ENCODE peak calls at places on chromosomes 5 and 9, in four cellular contexts. X is ovary, A is aorta, C is hepatocyte. F is an unnamed sample.

GRCh38 chr9:110532908-110533665 is 46.5 kb downstream of the SVEP1 start:
- DNase-seq in A (no peak), C (no peak), X (no peak), F (peak)

GRCh38 chr5:143592648-143593047 is 189.2 kb upstream of the NR3C1 start:
- DNase-seq in A (no peak), C (no peak), X (no peak), F (peak)

GRCh38 chr5:132261881-132262845 is 4.7 kb downstream of the PDLIM4 start:
- DNase-seq in X (no peak), A (no peak), C (no peak), F (no peak)

GRCh38 chr9:5608298-5609254 is 20.3 kb upstream of the RIC1 start:
- DNase-seq in X (no peak), C (no peak), A (no peak), F (peak)

GRCh38 chr5:150469718-150470470 is 20.4 kb upstream of the RPS14 start:
- DNase-seq in A (no peak), C (peak), X (no peak), F (peak)

GRCh38 chr5:87746891-87747366 is 334.2 kb upstream of the CCNH start:
- DNase-seq in A (no peak), X (no peak), C (no peak), F (peak)

GRCh38 chr5:150142800-150143724 is 12.6 kb downstream of the PDGFRB start:
- DNase-seq in C (peak), X (peak), A (peak), F (peak)

GRCh38 chr5:134902071-134902801 is 2.7 kb upstream of the PCBD2 start:
- DNase-seq in A (no peak), C (no peak), X (no peak), F (peak)

GRCh38 chr5:81125959-81126358 is 107.2 kb upstream of the CKMT2 start:
- DNase-seq in A (peak), X (peak), C (peak), F (peak)

GRCh38 chr5:42951169-42951846 is 88.8 kb downstream of the ANXA2R start:
- DNase-seq in X (peak), C (no peak), A (peak), F (peak)

GRCh38 chr5:76801159-76801802 is 17.5 kb upstream of the F2RL1 start:
- DNase-seq in X (no peak), C (no peak), A (peak), F (peak)

GRCh38 chr5:62330302-62330701 is 24.3 kb downstream of the KIF2A start:
- DNase-seq in X (no peak), A (no peak), C (no peak), F (no peak)

GRCh38 chr5:35884125-35884788 is 27.6 kb downstream of the IL7R start:
- DNase-seq in C (no peak), X (no peak), A (no peak), F (peak)
- H3K4me3 ChIP-seq in C (no peak), X (no peak), A (no peak), F (no peak)

GRCh38 chr9:109074236-109074889 is 45.4 kb downstream of the TMEM245 start:
- DNase-seq in A (no peak), X (no peak), C (no peak), F (no peak)

GRCh38 chr9:109072810-109073435 is 46.8 kb downstream of the TMEM245 start:
- DNase-seq in A (no peak), C (no peak), X (no peak), F (no peak)

GRCh38 chr9:109068764-109069163 is 51.0 kb downstream of the TMEM245 start:
- DNase-seq in C (no peak), A (no peak), X (no peak), F (no peak)

DNA sequence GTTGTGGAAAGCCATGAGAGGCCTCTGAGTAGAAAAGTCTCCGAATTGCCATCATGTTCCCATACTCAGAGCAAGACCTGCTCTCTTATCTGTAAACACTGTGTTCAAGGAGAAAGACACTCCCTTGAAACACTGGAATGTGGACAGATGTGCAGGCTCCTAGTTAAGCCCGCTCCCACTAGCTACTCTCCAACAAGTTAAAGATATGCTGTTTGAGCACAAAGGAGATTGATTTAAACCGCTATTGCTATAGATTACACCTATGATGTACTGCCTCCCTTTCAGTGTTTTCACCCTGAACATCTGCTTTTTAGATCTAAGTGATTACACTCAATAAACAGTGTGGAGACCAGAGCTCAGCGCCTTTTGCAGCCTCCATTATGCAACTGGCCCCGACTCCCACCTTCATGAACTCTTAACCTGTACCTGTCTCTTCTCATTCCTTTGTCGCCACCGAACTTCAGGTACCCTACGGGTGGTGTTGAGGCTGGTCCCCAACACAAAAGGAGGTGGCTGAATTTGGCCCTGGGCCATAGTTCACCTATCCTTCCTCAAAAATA is 47.5 kb downstream of the TMEM245 start:
- DNase-seq in C (no peak), X (no peak), A (no peak), F (no peak)
- H3K4me3 ChIP-seq in C (no peak), X (no peak), A (no peak), F (no peak)

DNA sequence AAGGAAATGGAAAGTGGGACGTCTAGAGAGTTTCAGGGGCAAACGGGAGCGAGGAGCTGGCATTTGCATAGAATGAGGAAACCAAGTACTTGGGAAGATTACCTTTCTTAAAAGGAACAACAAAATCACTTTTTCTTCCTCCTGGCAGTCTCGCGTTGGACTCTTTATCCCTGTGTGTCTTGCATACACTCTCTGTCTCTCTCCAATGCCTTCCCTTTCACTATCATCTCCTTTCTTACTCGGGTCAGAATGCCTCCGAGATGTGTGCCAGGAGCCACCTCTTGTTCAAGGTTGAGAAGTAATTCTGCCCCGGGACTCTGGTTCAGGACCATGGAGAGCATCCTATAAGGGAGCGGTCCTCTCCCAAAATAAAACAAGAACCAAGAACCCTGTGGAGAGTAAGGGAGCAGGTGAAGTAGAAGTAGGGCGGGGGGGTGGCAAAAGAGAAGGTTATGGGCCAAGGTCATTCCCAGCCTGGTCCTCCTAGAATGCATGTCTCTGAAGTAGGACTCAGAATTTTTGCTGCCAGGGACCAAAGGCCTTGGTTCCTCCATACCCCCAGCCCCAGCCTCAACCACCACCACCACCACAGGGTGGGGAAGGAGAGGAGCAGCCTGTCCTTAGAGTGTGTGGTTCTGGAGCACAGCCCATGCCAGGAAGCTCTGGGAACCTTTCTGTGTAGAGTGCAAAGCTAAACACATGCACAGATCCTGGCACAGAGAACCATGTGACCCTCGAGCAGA is 72.1 kb upstream of the ARAP3 start:
- DNase-seq in X (no peak), C (peak), A (no peak), F (peak)
- H3K4me3 ChIP-seq in X (no peak), C (no peak), A (no peak), F (no peak)

GRCh38 chr9:35996358-35996970 is 38.5 kb upstream of the OR2S2 start:
- DNase-seq in A (no peak), X (no peak), C (peak), F (peak)
- H3K4me3 ChIP-seq in A (no peak), X (no peak), C (no peak), F (no peak)

DNA sequence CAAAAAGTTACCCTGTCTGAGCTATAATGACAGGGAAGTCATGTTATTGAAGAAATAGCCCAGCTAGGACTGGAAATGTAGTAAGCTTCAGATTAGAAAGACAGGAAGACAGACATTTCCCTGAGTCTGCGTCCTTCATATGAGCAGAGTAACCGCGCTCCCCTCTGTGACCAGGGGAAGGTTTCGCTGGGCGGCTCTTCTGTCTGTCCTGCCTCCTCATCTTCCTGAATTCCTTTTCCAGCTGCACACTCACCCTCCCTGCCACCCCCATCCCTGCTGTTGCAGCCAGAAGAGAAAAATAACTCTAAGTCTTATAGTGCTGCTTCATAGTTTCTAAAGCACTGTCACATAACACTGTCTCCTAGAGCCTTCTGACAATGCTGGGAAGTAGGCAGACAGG is 8.6 kb downstream of the SPARC start:
- DNase-seq in A (no peak), X (no peak), C (no peak), F (peak)
- H3K4me3 ChIP-seq in A (no peak), X (no peak), C (no peak), F (peak)

GRCh38 chr5:139847790-139848507 is 52.3 kb downstream of the PSD2 start:
- DNase-seq in A (peak), C (peak), X (peak), F (no peak)
- H3K4me3 ChIP-seq in A (peak), C (peak), X (peak), F (peak)

GRCh38 chr9:74499770-74500583 is 2.8 kb downstream of the RORB start:
- DNase-seq in X (no peak), A (no peak), C (peak), F (no peak)
- H3K4me3 ChIP-seq in X (peak), A (no peak), C (peak), F (no peak)

DNA sequence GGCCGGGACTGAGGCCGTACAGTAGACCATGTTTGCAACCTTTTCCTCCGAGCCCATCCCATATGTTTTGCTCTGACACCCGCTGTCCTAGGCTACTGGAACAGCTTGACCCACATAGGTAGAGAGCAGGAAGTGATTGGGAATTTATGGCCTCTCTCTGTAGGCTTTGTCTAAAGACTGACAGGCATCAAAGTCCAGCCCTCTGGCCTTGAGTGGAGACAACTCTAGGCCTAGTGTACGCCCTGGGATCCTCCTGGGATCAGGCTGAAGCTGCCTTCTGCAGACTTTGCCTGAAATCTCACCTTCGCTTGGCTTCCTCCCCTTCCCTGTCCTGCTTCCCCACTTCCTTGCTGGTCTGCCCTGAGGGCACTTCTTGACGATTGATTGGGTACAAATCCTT is 13.6 kb upstream of the AKNA start:
- DNase-seq in X (no peak), C (peak), A (no peak), F (no peak)
- H3K4me3 ChIP-seq in X (no peak), C (no peak), A (no peak), F (no peak)

GRCh38 chr9:120894404-120895226 is 17.6 kb upstream of the PHF19 start:
- DNase-seq in C (peak), X (peak), A (peak), F (peak)
- H3K4me3 ChIP-seq in C (no peak), X (no peak), A (no peak), F (no peak)

GRCh38 chr9:127936347-127936852 is 1.3 kb downstream of the DPM2 start:
- DNase-seq in C (no peak), A (no peak), X (no peak), F (no peak)
- H3K4me3 ChIP-seq in C (no peak), A (no peak), X (no peak), F (peak)

F was measured in fibroblast of the aortic adventitia.